ENCODE peak calls at places on chromosomes 13 and 19, in five cellular contexts. One of them, this sample, is unnamed.

GRCh38 chr19:2381151-2381822 is 21.2 kb downstream of the TMPRSS9 start:
- DNase-seq in anterior cingulate cortex: peak
- DNase-seq in Calu3: no peak
- DNase-seq in NCI-H524 treated with DMSO at 0.1 percent for 48 hours: no peak
- DNase-seq in bronchial epithelial cell: no peak
- DNase-seq in this sample: no peak

GRCh38 chr13:20891034-20891433 is 11.5 kb downstream of the XPO4 start:
- DNase-seq in anterior cingulate cortex: no peak
- DNase-seq in Calu3: no peak
- DNase-seq in NCI-H524 treated with DMSO at 0.1 percent for 48 hours: no peak
- DNase-seq in bronchial epithelial cell: no peak
- DNase-seq in this sample: no peak

GRCh38 chr19:16509141-16510061 is 13.2 kb downstream of the C19orf44 start:
- DNase-seq in anterior cingulate cortex: peak
- DNase-seq in Calu3: no peak
- DNase-seq in NCI-H524 treated with DMSO at 0.1 percent for 48 hours: no peak
- DNase-seq in bronchial epithelial cell: no peak
- DNase-seq in this sample: no peak

GRCh38 chr13:35016362-35017148 is 74.5 kb downstream of the NBEA start:
- DNase-seq in anterior cingulate cortex: no peak
- DNase-seq in Calu3: no peak
- DNase-seq in NCI-H524 treated with DMSO at 0.1 percent for 48 hours: no peak
- DNase-seq in bronchial epithelial cell: no peak
- DNase-seq in this sample: no peak

GRCh38 chr13:113275387-113275786 is 21.7 kb upstream of the LAMP1 start:
- DNase-seq in anterior cingulate cortex: no peak
- DNase-seq in Calu3: peak
- DNase-seq in NCI-H524 treated with DMSO at 0.1 percent for 48 hours: no peak
- DNase-seq in bronchial epithelial cell: peak
- DNase-seq in this sample: peak

GRCh38 chr19:42276284-42276683 is 7.2 kb downstream of the CIC start:
- DNase-seq in anterior cingulate cortex: no peak
- DNase-seq in Calu3: no peak
- DNase-seq in NCI-H524 treated with DMSO at 0.1 percent for 48 hours: no peak
- DNase-seq in bronchial epithelial cell: no peak
- DNase-seq in this sample: no peak

GRCh38 chr19:48616041-48616436 is 1.2 kb upstream of the FAM83E start:
- DNase-seq in anterior cingulate cortex: no peak
- DNase-seq in Calu3: no peak
- DNase-seq in NCI-H524 treated with DMSO at 0.1 percent for 48 hours: no peak
- DNase-seq in bronchial epithelial cell: no peak
- DNase-seq in this sample: no peak

GRCh38 chr13:113493315-113493951 is 2.9 kb upstream of the DCUN1D2 start:
- DNase-seq in anterior cingulate cortex: no peak
- DNase-seq in Calu3: no peak
- DNase-seq in NCI-H524 treated with DMSO at 0.1 percent for 48 hours: no peak
- DNase-seq in bronchial epithelial cell: peak
- DNase-seq in this sample: peak

GRCh38 chr13:44171151-44171550 is 202.5 kb upstream of the SERP2 start:
- DNase-seq in anterior cingulate cortex: no peak
- DNase-seq in Calu3: no peak
- DNase-seq in NCI-H524 treated with DMSO at 0.1 percent for 48 hours: no peak
- DNase-seq in bronchial epithelial cell: no peak
- DNase-seq in this sample: no peak

GRCh38 chr19:50478901-50479715 is 2.5 kb upstream of the GARIN5A start:
- DNase-seq in anterior cingulate cortex: no peak
- DNase-seq in Calu3: peak
- DNase-seq in NCI-H524 treated with DMSO at 0.1 percent for 48 hours: no peak
- DNase-seq in bronchial epithelial cell: no peak
- DNase-seq in this sample: peak

GRCh38 chr19:1089126-1089771 is 5.9 kb downstream of the POLR2E start:
- DNase-seq in anterior cingulate cortex: no peak
- DNase-seq in Calu3: no peak
- DNase-seq in NCI-H524 treated with DMSO at 0.1 percent for 48 hours: no peak
- DNase-seq in bronchial epithelial cell: no peak
- DNase-seq in this sample: no peak

GRCh38 chr19:7494416-7495098 is 5.7 kb upstream of the PEX11G start:
- DNase-seq in anterior cingulate cortex: peak
- DNase-seq in Calu3: no peak
- DNase-seq in NCI-H524 treated with DMSO at 0.1 percent for 48 hours: no peak
- DNase-seq in bronchial epithelial cell: peak
- DNase-seq in this sample: no peak

GRCh38 chr13:26964278-26965057 is 203.9 kb upstream of the GPR12 start:
- DNase-seq in anterior cingulate cortex: no peak
- DNase-seq in Calu3: peak
- DNase-seq in NCI-H524 treated with DMSO at 0.1 percent for 48 hours: peak
- DNase-seq in bronchial epithelial cell: no peak
- DNase-seq in this sample: no peak

GRCh38 chr19:17754634-17755532 is 3.6 kb downstream of the FCHO1 start:
- DNase-seq in anterior cingulate cortex: no peak
- DNase-seq in Calu3: no peak
- DNase-seq in NCI-H524 treated with DMSO at 0.1 percent for 48 hours: no peak
- DNase-seq in bronchial epithelial cell: peak
- DNase-seq in this sample: no peak

GRCh38 chr19:30340724-30341595 is 31.2 kb upstream of the ZNF536 start:
- DNase-seq in anterior cingulate cortex: no peak
- DNase-seq in Calu3: no peak
- DNase-seq in NCI-H524 treated with DMSO at 0.1 percent for 48 hours: no peak
- DNase-seq in bronchial epithelial cell: no peak
- DNase-seq in this sample: no peak

GRCh38 chr19:30870861-30871260 is 478.4 kb downstream of the TSHZ3 start:
- DNase-seq in anterior cingulate cortex: no peak
- DNase-seq in Calu3: no peak
- DNase-seq in NCI-H524 treated with DMSO at 0.1 percent for 48 hours: no peak
- DNase-seq in bronchial epithelial cell: no peak
- DNase-seq in this sample: peak

GRCh38 chr19:13684021-13684420 is 80.3 kb upstream of the MRI1 start:
- DNase-seq in anterior cingulate cortex: no peak
- DNase-seq in Calu3: no peak
- DNase-seq in NCI-H524 treated with DMSO at 0.1 percent for 48 hours: peak
- DNase-seq in bronchial epithelial cell: no peak
- DNase-seq in this sample: no peak

GRCh38 chr13:113928701-113929627 is 44.9 kb downstream of the C13orf46 start:
- DNase-seq in anterior cingulate cortex: peak
- DNase-seq in Calu3: no peak
- DNase-seq in NCI-H524 treated with DMSO at 0.1 percent for 48 hours: no peak
- DNase-seq in bronchial epithelial cell: no peak
- DNase-seq in this sample: no peak

GRCh38 chr13:75938811-75939525 is 302.8 kb downstream of the LMO7 start:
- DNase-seq in anterior cingulate cortex: no peak
- DNase-seq in Calu3: no peak
- DNase-seq in NCI-H524 treated with DMSO at 0.1 percent for 48 hours: no peak
- DNase-seq in bronchial epithelial cell: no peak
- DNase-seq in this sample: no peak

GRCh38 chr19:46081928-46082727 is 41.3 kb upstream of the IGFL4 start:
- DNase-seq in anterior cingulate cortex: no peak
- DNase-seq in Calu3: peak
- DNase-seq in NCI-H524 treated with DMSO at 0.1 percent for 48 hours: no peak
- DNase-seq in bronchial epithelial cell: peak
- DNase-seq in this sample: peak

GRCh38 chr19:18542936-18543813 is at the start of gene FKBP8:
- DNase-seq in anterior cingulate cortex: peak
- DNase-seq in Calu3: peak
- DNase-seq in NCI-H524 treated with DMSO at 0.1 percent for 48 hours: peak
- DNase-seq in bronchial epithelial cell: peak
- DNase-seq in this sample: peak

GRCh38 chr13:112651306-112651705 is 38.5 kb upstream of the ATP11A start:
- DNase-seq in anterior cingulate cortex: no peak
- DNase-seq in Calu3: no peak
- DNase-seq in NCI-H524 treated with DMSO at 0.1 percent for 48 hours: no peak
- DNase-seq in bronchial epithelial cell: no peak
- DNase-seq in this sample: no peak

GRCh38 chr13:75636339-75637095 is 387 bp downstream of the LMO7 start:
- DNase-seq in anterior cingulate cortex: no peak
- DNase-seq in Calu3: peak
- DNase-seq in NCI-H524 treated with DMSO at 0.1 percent for 48 hours: no peak
- DNase-seq in bronchial epithelial cell: peak
- DNase-seq in this sample: peak

This sample was measured in RWPE1.